ENCODE peak calls at places on chromosomes 13 and 19, in seven cellular contexts. N, T, Z, U, B, F and G are unnamed samples.
A peak's percentile ranks its signal among the peaks of the same experiment; 100 is the strongest.

GRCh38 chr13:58953638-58954037 is 1210.1 kb downstream of the DIAPH3 start:
- DNase-seq in N (no peak), T (peak; percentile 87), Z (no peak), U (no peak), B (no peak), F (no peak), G (no peak)

GRCh38 chr19:30391554-30392551 is 19.7 kb downstream of the ZNF536 start:
- DNase-seq in N (no peak), T (no peak), Z (no peak), U (peak; percentile 51), B (no peak), F (no peak), G (peak; percentile 1)

GRCh38 chr13:87314822-87315221 is 356.3 kb upstream of the SLITRK5 start:
- DNase-seq in N (no peak), T (no peak), Z (no peak), U (no peak), B (no peak), F (no peak), G (no peak)

GRCh38 chr13:114027046-114027760 is 53.3 kb upstream of the C13orf46 start:
- DNase-seq in N (no peak), T (no peak), Z (no peak), U (no peak), B (no peak), F (no peak), G (no peak)

GRCh38 chr13:30371649-30372265 is 50.5 kb upstream of the UBE2L5 start:
- DNase-seq in N (peak; percentile 21), T (peak; percentile 96), Z (no peak), U (no peak), B (no peak), F (peak; percentile 35), G (peak; percentile 12)

GRCh38 chr13:98108330-98108729 is 34.6 kb upstream of the FARP1 start:
- DNase-seq in N (no peak), T (no peak), Z (no peak), U (no peak), B (no peak), F (no peak), G (no peak)

GRCh38 chr13:30319703-30320102 is 12.4 kb upstream of the KATNAL1 start:
- DNase-seq in N (no peak), T (no peak), Z (no peak), U (no peak), B (no peak), F (no peak), G (no peak)

GRCh38 chr13:34767778-34768177 is 174.3 kb upstream of the NBEA start:
- DNase-seq in N (no peak), T (no peak), Z (no peak), U (no peak), B (no peak), F (no peak), G (no peak)

GRCh38 chr13:63631006-63631405 is 2215.4 kb upstream of the PCDH20 start:
- DNase-seq in N (no peak), T (no peak), Z (no peak), U (no peak), B (no peak), F (no peak), G (no peak)

GRCh38 chr19:53621885-53622710 is 9.7 kb upstream of the DPRX start:
- DNase-seq in N (no peak), T (no peak), Z (no peak), U (no peak), B (no peak), F (peak; percentile 56), G (no peak)

DNA sequence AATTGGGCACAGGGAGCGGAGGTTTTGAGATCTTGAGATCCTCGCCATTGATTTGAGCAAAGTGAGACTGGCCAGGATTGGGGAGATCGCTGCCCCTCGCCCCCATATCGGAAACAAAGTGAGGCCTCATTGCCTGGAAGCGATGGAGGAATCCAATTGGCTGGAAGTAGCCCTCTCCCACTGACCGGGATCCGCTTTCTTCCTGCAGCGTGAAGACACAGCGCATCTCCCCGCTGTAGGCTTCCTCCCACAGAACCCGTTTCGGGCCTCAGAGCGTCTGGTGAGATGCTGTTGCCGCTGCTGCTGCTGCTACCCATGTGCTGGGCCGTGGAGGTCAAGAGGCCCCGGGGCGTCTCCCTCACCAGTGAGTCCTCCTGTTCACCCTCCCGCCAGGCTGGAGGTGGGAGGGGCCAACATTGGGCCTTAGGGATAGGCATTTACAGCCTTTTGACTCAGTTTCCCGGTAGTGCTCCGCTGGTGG is 438 bp downstream of the PRKCSH start:
- DNase-seq in N (no peak), T (no peak), Z (peak; percentile 69), U (no peak), B (peak; percentile 53), F (no peak), G (no peak)
- TF ChIP-seq JUND in N (no peak), T (no peak), Z (no peak), U (no peak), B (no peak), F (no peak), G (no peak)

GRCh38 chr13:43284162-43284561 is 260.8 kb downstream of the DNAJC15 start:
- DNase-seq in N (no peak), T (no peak), Z (no peak), U (no peak), B (no peak), F (no peak), G (no peak)
- TF ChIP-seq JUND in N (no peak), T (no peak), Z (no peak), U (no peak), B (peak; percentile 73), F (no peak), G (no peak)

GRCh38 chr13:33379597-33379996 is 94.0 kb upstream of the STARD13 start:
- DNase-seq in N (no peak), T (no peak), Z (no peak), U (no peak), B (no peak), F (peak; percentile 43), G (peak; percentile 49)
- TF ChIP-seq JUND in N (no peak), T (no peak), Z (no peak), U (no peak), B (no peak), F (no peak), G (no peak)

DNA sequence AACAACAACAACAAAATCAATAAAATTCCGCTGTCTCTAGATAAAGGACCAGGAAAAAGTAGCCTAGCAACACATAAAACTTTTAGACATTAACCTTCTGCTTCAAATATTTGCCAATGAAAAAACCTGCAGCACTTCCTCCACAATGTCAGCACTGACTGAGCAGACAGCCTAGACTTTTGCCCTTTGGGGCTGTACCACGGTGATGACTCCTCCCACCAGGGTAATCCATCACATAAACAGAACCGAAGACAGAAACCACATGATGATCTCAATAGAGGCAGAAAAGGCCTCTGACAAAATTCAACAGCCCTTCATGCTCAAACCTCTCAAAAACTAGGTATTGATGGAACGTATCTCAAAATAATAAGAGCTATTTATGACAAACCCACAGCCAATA is 30.2 kb upstream of the TRPC4 start:
- DNase-seq in N (no peak), T (no peak), Z (no peak), U (no peak), B (no peak), F (peak; percentile 9), G (peak; percentile 6)
- TF ChIP-seq JUND in N (no peak), T (no peak), Z (no peak), U (no peak), B (no peak), F (no peak), G (no peak)

GRCh38 chr13:52851153-52851962 is 2.9 kb upstream of the PCDH8 start:
- DNase-seq in N (no peak), T (peak; percentile 46), Z (no peak), U (peak; percentile 77), B (peak; percentile 68), F (peak; percentile 7), G (peak; percentile 48)
- TF ChIP-seq JUND in N (no peak), T (no peak), Z (no peak), U (no peak), B (no peak), F (no peak), G (no peak)

GRCh38 chr19:16244091-16244490 is 46.4 kb downstream of the AP1M1 start:
- DNase-seq in N (no peak), T (no peak), Z (no peak), U (no peak), B (no peak), F (no peak), G (no peak)
- TF ChIP-seq JUND in N (no peak), T (no peak), Z (no peak), U (no peak), B (no peak), F (no peak), G (no peak)

GRCh38 chr13:52862358-52863206 is 14.1 kb upstream of the PCDH8 start:
- DNase-seq in N (peak; percentile 24), T (no peak), Z (peak; percentile 57), U (peak; percentile 89), B (peak; percentile 59), F (peak; percentile 5), G (no peak)
- TF ChIP-seq JUND in N (no peak), T (no peak), Z (no peak), U (no peak), B (no peak), F (no peak), G (no peak)